ENCODE peak calls at places on chromosomes 13 and 19, in eight cellular contexts. P is lower leg skin, Z is cardiac muscle cell, T is OCI-LY7, I is kidney epithelial cell, Y is choroid plexus epithelial cell, V is AG09309, M is epithelial cell of esophagus. H is an unnamed sample.
A peak's percentile ranks its signal among the peaks of the same experiment; 100 is the strongest.

GRCh38 chr13:43061496-43062280 is 38.3 kb downstream of the DNAJC15 start:
- DNase-seq in P (no peak), Z (no peak), T (no peak), I (no peak), Y (no peak), V (no peak), M (peak; percentile 41), H (no peak)

GRCh38 chr13:102779426-102780159 is 6.0 kb upstream of the TEX30 start:
- DNase-seq in P (no peak), Z (no peak), T (no peak), I (no peak), Y (no peak), V (no peak), M (no peak), H (no peak)

GRCh38 chr19:12085074-12085818 is 20.7 kb downstream of the ZNF844 start:
- DNase-seq in P (no peak), Z (no peak), T (no peak), I (no peak), Y (no peak), V (no peak), M (peak; percentile 19), H (no peak)

GRCh38 chr19:3270908-3271307 is 46.4 kb downstream of the CELF5 start:
- DNase-seq in P (no peak), Z (peak; percentile 23), T (peak; percentile 58), I (no peak), Y (peak; percentile 52), V (no peak), M (peak; percentile 41), H (no peak)

GRCh38 chr19:31976775-31977536 is 368.5 kb upstream of the ZNF507 start:
- DNase-seq in P (no peak), Z (no peak), T (no peak), I (no peak), Y (no peak), V (no peak), M (no peak), H (no peak)

GRCh38 chr19:29532956-29533355 is 7.2 kb downstream of the VSTM2B start:
- DNase-seq in P (no peak), Z (no peak), T (no peak), I (no peak), Y (no peak), V (no peak), M (no peak), H (no peak)

GRCh38 chr13:50016421-50016820 is 1.2 kb downstream of the KCNRG start:
- DNase-seq in P (no peak), Z (no peak), T (no peak), I (no peak), Y (peak; percentile 70), V (peak; percentile 4), M (no peak), H (no peak)

GRCh38 chr13:100597253-100597652 is 8.7 kb upstream of the GGACT start:
- DNase-seq in P (no peak), Z (no peak), T (no peak), I (no peak), Y (peak; percentile 53), V (no peak), M (no peak), H (no peak)

GRCh38 chr19:8404391-8405151 is 8.5 kb upstream of the MARCHF2 start:
- DNase-seq in P (no peak), Z (no peak), T (no peak), I (no peak), Y (no peak), V (no peak), M (no peak), H (no peak)

GRCh38 chr19:13036366-13036976 is 41.2 kb downstream of the NFIX start:
- DNase-seq in P (no peak), Z (no peak), T (no peak), I (no peak), Y (peak; percentile 30), V (no peak), M (peak; percentile 75), H (no peak)

GRCh38 chr13:76972430-76972829 is 19.5 kb upstream of the CLN5 start:
- DNase-seq in P (no peak), Z (peak; percentile 17), T (no peak), I (no peak), Y (peak; percentile 38), V (no peak), M (no peak), H (no peak)

GRCh38 chr13:25440081-25440480 is 68.3 kb downstream of the ATP8A2 start:
- DNase-seq in P (no peak), Z (no peak), T (no peak), I (no peak), Y (no peak), V (no peak), M (no peak), H (no peak)

GRCh38 chr13:51885651-51886050 is 23.9 kb downstream of the CCDC70 start:
- DNase-seq in P (no peak), Z (no peak), T (no peak), I (no peak), Y (no peak), V (no peak), M (no peak), H (no peak)

GRCh38 chr19:22622901-22623840 is 11.0 kb upstream of the ZNF492 start:
- DNase-seq in P (no peak), Z (no peak), T (no peak), I (no peak), Y (no peak), V (no peak), M (no peak), H (no peak)

GRCh38 chr19:41882568-41883462 is at the start of gene ARHGEF1:
- DNase-seq in P (no peak), Z (peak; percentile 38), T (peak; percentile 70), I (no peak), Y (no peak), V (no peak), M (peak; percentile 44), H (no peak)

GRCh38 chr19:58181902-58182576 is 822 bp upstream of the ZNF274 start:
- DNase-seq in P (peak; percentile 29), Z (peak; percentile 55), T (peak; percentile 84), I (no peak), Y (peak; percentile 63), V (no peak), M (peak; percentile 70), H (no peak)

GRCh38 chr19:51607920-51608562 is 22.2 kb downstream of the SIGLEC5 start:
- DNase-seq in P (peak; percentile 66), Z (peak; percentile 74), T (peak; percentile 81), I (peak; percentile 16), Y (peak; percentile 83), V (peak; percentile 25), M (peak; percentile 78), H (no peak)

GRCh38 chr19:15247107-15248014 is 15.1 kb upstream of the EPHX3 start:
- DNase-seq in P (no peak), Z (no peak), T (no peak), I (no peak), Y (peak; percentile 17), V (no peak), M (no peak), H (no peak)

DNA sequence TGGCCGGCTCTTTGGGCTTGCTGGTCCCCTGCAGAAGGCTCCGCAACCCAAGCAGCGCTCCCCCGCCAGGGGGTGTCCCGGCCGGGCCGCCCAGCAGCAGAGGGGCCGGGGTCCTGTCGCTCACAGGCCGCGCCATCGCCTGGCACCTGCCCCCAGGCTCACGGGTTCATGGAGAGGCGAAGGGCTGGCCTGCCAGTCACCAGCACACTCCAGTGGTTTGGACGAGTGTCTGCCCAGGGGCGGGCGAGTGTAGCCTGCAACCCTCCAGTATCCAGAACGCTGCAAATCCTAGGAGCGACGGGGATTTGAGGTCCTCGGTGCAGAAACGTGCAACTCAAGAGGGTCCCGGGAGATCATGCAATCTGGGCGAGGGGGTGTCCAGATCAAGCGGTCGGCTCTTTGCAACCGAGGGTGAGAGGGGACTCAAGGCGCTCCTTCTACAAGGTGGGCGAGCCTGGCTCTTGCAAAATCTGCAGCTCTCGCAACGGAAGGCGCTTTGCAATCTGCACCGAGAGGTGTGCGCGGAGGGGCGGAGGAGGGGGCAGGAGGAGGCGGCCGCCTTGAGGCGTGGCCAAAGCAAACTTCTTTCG is at the start of gene DBP:
- DNase-seq in P (no peak), Z (peak; percentile 69), T (no peak), I (no peak), Y (no peak), V (no peak), M (no peak), H (no peak)
- TF ChIP-seq CTCF in P (no peak), Z (peak; percentile 10), T (peak; percentile 60), I (peak; percentile 18), Y (peak; percentile 6), V (peak; percentile 12), M (no peak), H (peak; percentile 25)

GRCh38 chr19:19514881-19515763 is at the start of gene TSSK6:
- DNase-seq in P (no peak), Z (no peak), T (no peak), I (no peak), Y (no peak), V (no peak), M (no peak), H (no peak)
- TF ChIP-seq CTCF in P (no peak), Z (no peak), T (no peak), I (peak; percentile 19), Y (peak; percentile 39), V (peak; percentile 31), M (no peak), H (no peak)

DNA sequence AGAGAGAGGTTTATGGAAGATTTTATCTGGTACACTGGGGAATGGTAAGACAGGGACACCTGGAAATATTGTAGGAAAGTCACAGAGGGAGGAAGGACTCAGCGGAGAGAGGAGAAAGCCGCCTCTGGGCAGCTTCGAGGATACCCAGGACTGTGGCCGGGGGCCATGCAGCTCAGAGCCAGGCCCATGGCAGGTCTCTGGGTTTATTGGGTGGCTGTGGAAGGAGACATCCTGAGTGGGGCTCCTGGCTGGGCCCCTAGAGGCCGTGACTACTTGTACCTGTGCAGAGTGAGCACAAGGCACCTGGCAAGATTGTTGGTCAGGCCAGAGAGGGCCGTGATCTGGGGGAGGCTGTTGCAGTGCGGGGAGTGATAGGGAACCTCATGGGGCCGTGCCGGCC is 3.4 kb downstream of the DAZAP1 start:
- DNase-seq in P (no peak), Z (no peak), T (no peak), I (no peak), Y (no peak), V (no peak), M (no peak), H (no peak)
- TF ChIP-seq CTCF in P (no peak), Z (no peak), T (no peak), I (no peak), Y (no peak), V (no peak), M (no peak), H (no peak)

DNA sequence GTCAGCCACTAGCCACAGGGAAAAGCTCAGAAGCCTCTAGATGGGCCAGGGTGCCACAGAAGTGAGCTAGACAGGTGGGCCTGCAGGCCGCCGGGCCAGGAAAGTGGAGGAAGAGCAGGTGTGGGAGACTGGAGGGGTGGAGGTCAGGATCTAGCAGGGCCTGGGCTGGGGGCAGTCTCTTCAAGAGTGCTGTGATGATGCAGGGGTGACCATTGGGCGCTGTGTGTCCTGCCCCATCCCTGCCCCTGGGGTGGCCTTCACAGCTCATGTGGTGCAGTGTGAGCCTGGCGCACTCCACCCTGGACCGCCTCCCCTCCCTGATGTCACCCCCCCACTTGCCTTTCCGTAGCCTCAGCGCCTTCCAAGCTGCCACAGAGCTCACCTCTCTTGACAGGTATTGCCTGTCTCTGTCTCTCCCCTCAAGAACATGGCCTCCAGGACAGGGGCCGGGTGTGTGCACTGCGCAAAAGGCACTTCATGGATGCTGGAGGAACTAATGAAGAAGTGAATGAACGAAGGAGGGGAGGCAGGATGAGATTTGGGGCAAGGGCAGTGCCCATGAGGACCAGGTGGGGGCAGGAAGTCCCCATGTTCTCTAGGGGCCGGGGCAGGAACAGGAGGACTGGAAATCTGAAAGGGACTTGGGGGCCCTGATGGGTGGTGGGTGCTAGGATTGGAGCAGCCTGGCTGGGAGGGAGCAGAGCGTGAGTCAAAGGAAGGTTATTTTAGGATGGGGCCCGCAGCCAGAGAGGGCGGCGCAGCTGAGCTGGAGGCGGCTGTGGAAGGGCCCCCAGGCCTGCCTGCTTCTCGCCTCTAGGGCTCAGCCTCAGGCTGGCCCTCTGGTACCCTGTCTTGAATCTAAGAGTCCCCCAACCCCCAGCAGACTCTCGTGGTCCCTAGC is 6.6 kb downstream of the SSBP4 start:
- DNase-seq in P (no peak), Z (no peak), T (no peak), I (no peak), Y (peak; percentile 55), V (no peak), M (no peak), H (no peak)
- TF ChIP-seq CTCF in P (no peak), Z (no peak), T (peak; percentile 29), I (no peak), Y (no peak), V (peak; percentile 1), M (no peak), H (no peak)